ENCODE peak calls at places on chromosomes 11 and 22, in five cellular contexts. Z, D, Y, E and M are unnamed samples.

GRCh38 chr22:30720263-30720837 is 25.7 kb downstream of the OSBP2 start:
- DNase-seq in E (peak; percentile 33), Y (no peak), D (no peak), Z (no peak), M (no peak)

GRCh38 chr22:41608386-41608785 is 12.5 kb downstream of the DESI1 start:
- DNase-seq in E (no peak), D (no peak), Z (no peak), Y (no peak), M (no peak)

GRCh38 chr22:36902143-36902911 is 11.1 kb upstream of the CSF2RB start:
- DNase-seq in Z (no peak), E (no peak), D (no peak), Y (no peak), M (no peak)

GRCh38 chr11:77267910-77268309 is 33.6 kb downstream of the GDPD4 start:
- DNase-seq in E (no peak), Y (no peak), Z (no peak), D (no peak), M (no peak)

GRCh38 chr11:116217006-116217405 is 555.8 kb downstream of the BUD13 start:
- DNase-seq in E (no peak), Z (peak; percentile 45), Y (no peak), D (peak; percentile 58), M (no peak)

GRCh38 chr22:47837703-47838102 is 1075.3 kb downstream of the TBC1D22A start:
- DNase-seq in Z (peak; percentile 45), D (peak; percentile 12), Y (no peak), E (no peak), M (no peak)

GRCh38 chr22:22787151-22787550 is 100.5 kb upstream of the IGLL5 start:
- DNase-seq in D (no peak), Z (no peak), Y (no peak), E (no peak), M (no peak)

GRCh38 chr11:69304686-69305085 is 10.7 kb downstream of the MYEOV start:
- DNase-seq in Z (no peak), E (no peak), Y (no peak), D (no peak), M (no peak)

GRCh38 chr11:58788355-58789023 is 56.0 kb downstream of the GLYATL2 start:
- DNase-seq in Y (peak; percentile 15), D (peak; percentile 62), E (no peak), Z (peak; percentile 78), M (no peak)

GRCh38 chr11:9748361-9748970 is 84.6 kb downstream of the SWAP70 start:
- DNase-seq in Y (peak; percentile 20), Z (peak; percentile 91), E (no peak), D (peak; percentile 86), M (no peak)

GRCh38 chr11:100930185-100930778 is 199.3 kb downstream of the PGR start:
- DNase-seq in Y (no peak), Z (peak; percentile 82), D (peak; percentile 81), E (no peak), M (no peak)

GRCh38 chr11:44016129-44016528 is 31.7 kb upstream of the ACCSL start:
- DNase-seq in Y (no peak), Z (peak; percentile 68), E (peak; percentile 93), D (peak; percentile 83), M (no peak)

GRCh38 chr22:19703869-19704268 is 10.4 kb upstream of the SEPTIN5 start:
- DNase-seq in D (no peak), Z (no peak), E (peak; percentile 74), Y (no peak), M (peak; percentile 35)

GRCh38 chr22:17518379-17518778 is 44.9 kb upstream of the SLC25A18 start:
- DNase-seq in D (no peak), Z (no peak), E (no peak), Y (no peak), M (no peak)

GRCh38 chr11:39374963-39375698 is 2084.3 kb downstream of the LRRC4C start:
- DNase-seq in E (no peak), Y (no peak), Z (peak; percentile 92), D (peak; percentile 12), M (no peak)

GRCh38 chr11:64629796-64630562 is 39.0 kb downstream of the SLC22A12 start:
- DNase-seq in E (peak; percentile 86), D (no peak), Z (peak; percentile 37), Y (no peak), M (no peak)

GRCh38 chr22:30873086-30873650 is 95.4 kb downstream of the MORC2 start:
- DNase-seq in E (peak; percentile 44), Z (no peak), Y (no peak), D (no peak), M (no peak)

GRCh38 chr22:26576026-26576680 is 13.8 kb downstream of the TPST2 start:
- DNase-seq in Z (no peak), D (no peak), E (no peak), Y (no peak), M (no peak)

GRCh38 chr11:28838741-28839140 is 730.6 kb downstream of the METTL15 start:
- DNase-seq in Y (no peak), E (no peak), D (peak; percentile 61), Z (peak; percentile 61), M (no peak)

GRCh38 chr11:20707876-20708275 is 38.5 kb downstream of the NELL1 start:
- DNase-seq in D (no peak), Z (no peak), Y (no peak), E (no peak), M (no peak)

GRCh38 chr11:77110836-77111235 is 8.2 kb downstream of the OMP start:
- DNase-seq in Y (no peak), Z (no peak), E (no peak), D (no peak), M (no peak)

GRCh38 chr11:83044958-83045712 is 26.6 kb downstream of the RAB30 start:
- DNase-seq in Y (no peak), E (no peak), D (peak; percentile 60), Z (peak; percentile 72), M (no peak)

GRCh38 chr11:126310229-126310991 is 6.5 kb downstream of the DCPS start:
- DNase-seq in Y (peak; percentile 30), E (peak; percentile 89), D (peak; percentile 85), Z (peak; percentile 84), M (no peak)

GRCh38 chr22:35072939-35073338 is 7.0 kb downstream of the ISX start:
- DNase-seq in E (no peak), Z (peak; percentile 40), D (peak; percentile 2), Y (no peak), M (no peak)

GRCh38 chr11:134363592-134363991 is 31.8 kb downstream of the GLB1L2 start:
- DNase-seq in D (no peak), Z (no peak), E (peak; percentile 27), Y (no peak), M (peak; percentile 18)

GRCh38 chr11:47332791-47333525 is 19.5 kb downstream of the MYBPC3 start:
- DNase-seq in Y (no peak), Z (no peak), E (peak; percentile 57), D (no peak), M (no peak)

GRCh38 chr22:47627561-47628253 is 865.3 kb downstream of the TBC1D22A start:
- DNase-seq in E (no peak), Y (no peak), D (no peak), Z (no peak), M (no peak)

GRCh38 chr11:36449566-36450390 is 60.3 kb downstream of the TRAF6 start:
- DNase-seq in Z (no peak), E (no peak), D (peak; percentile 41), Y (no peak), M (no peak)

GRCh38 chr11:85551881-85552280 is 75.3 kb downstream of the DLG2 start:
- DNase-seq in D (no peak), E (no peak), Y (no peak), Z (no peak), M (no peak)

GRCh38 chr22:26517429-26517828 is 5.2 kb upstream of the TFIP11 start:
- DNase-seq in Y (no peak), D (no peak), E (no peak), Z (no peak), M (no peak)

GRCh38 chr22:23532756-23533155 is 47.3 kb downstream of the IGLL1 start:
- DNase-seq in E (peak; percentile 13), D (no peak), Z (no peak), Y (no peak), M (no peak)

GRCh38 chr22:25644122-25644521 is 79.6 kb downstream of the GRK3 start:
- DNase-seq in Z (no peak), E (no peak), D (peak; percentile 29), Y (no peak), M (no peak)

DNA sequence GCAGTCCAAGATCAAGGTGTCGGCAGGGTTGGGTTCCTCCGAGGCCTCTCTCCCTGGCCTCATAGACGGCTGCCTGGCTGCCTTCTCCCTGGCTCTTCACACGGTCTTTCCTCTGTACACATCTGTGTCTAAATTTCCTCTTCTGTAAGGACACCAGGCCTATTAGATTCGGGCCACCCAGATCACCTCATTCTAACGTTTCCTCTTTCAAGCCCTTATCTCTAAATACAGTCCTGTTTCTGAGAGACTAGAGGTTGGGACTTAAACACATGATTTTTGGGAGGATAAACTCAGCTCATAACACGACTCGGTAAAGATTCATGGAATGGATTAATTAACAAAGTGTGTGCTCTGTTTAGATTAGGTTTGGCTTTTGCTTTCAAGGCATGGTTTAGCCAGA is 136.0 kb upstream of the SORL1-AS1 start:
- DNase-seq in E (no peak), D (no peak), Z (no peak), Y (no peak), M (no peak)
- H3K27ac ChIP-seq in E (no peak overlapping the region), D (no peak overlapping the region), Z (no peak overlapping the region), Y (no peak overlapping the region), M (no peak overlapping the region)

GRCh38 chr22:43888740-43889139 is 3.1 kb downstream of the PNPLA5 start:
- DNase-seq in E (peak; percentile 25), D (no peak), Z (no peak), Y (no peak), M (no peak)
- H3K27me3 ChIP-seq in E (no peaks in the 10 kb centered on the region), D (peaks cover 43% of the 10 kb centered on the region), Z (peaks cover 61% of the 10 kb centered on the region), Y (peaks cover 54% of the 10 kb centered on the region), M (peaks cover 33% of the 10 kb centered on the region)

GRCh38 chr22:39478461-39478860 is 21.6 kb downstream of the MGAT3 start:
- DNase-seq in Y (no peak), D (no peak), E (no peak), Z (no peak), M (no peak)

GRCh38 chr22:39475337-39475736 is 18.5 kb downstream of the MGAT3 start:
- DNase-seq in Z (no peak), E (no peak), D (no peak), Y (no peak), M (no peak)

GRCh38 chr22:39475902-39476301 is 19.1 kb downstream of the MGAT3 start:
- DNase-seq in D (no peak), Z (no peak), Y (no peak), E (no peak), M (no peak)

GRCh38 chr22:39477542-39477941 is 20.7 kb downstream of the MGAT3 start:
- DNase-seq in Z (no peak), D (no peak), E (no peak), Y (no peak), M (no peak)

GRCh38 chr22:39476664-39477063 is 19.9 kb downstream of the MGAT3 start:
- DNase-seq in E (no peak), D (no peak), Y (no peak), Z (no peak), M (no peak)
- H3K27ac ChIP-seq in E (no peak overlapping the region), D (no peak overlapping the region), Y (no peak overlapping the region), Z (no peak overlapping the region), M (no peak overlapping the region)

DNA sequence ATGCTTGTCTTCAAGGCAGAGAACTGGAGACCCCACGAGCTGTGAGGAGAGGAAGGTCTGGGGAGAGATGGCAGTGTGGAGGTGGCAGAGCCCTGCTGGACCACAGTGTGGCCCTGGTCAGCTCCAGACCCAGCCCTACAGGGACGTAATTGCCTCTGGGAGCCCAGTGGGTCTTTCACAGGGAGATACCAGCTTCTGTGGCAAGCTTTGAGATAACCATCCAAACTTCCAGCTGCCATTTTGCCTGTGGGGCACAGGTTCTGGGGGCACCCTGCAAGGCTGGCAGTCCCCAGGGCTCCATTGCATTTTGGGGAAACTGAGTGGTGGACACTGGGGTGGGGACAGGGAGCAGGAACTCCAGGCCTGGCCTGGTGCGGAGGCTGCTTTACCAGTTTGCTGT is 10.2 kb upstream of the MPPED1 start:
- DNase-seq in Z (no peak), Y (no peak), D (no peak), E (peak; percentile 23), M (no peak)
- H3K27me3 ChIP-seq in Z (no peaks in the 10 kb centered on the region), Y (no peaks in the 10 kb centered on the region), D (peaks cover 4% of the 10 kb centered on the region), E (no peaks in the 10 kb centered on the region), M (peaks cover 9% of the 10 kb centered on the region)